ENCODE peak calls at places on chromosomes 13 and 19, in ten cellular contexts. X, W, Y, E, D, K, T, O, U and Z are unnamed samples.

GRCh38 chr19:42324655-42325307 is 654 bp upstream of the MEGF8 start:
- DNase-seq in Y (no peak), T (no peak), U (peak; percentile 36), K (no peak), X (no peak), E (no peak), W (peak; percentile 49), O (no peak), D (no peak), Z (peak; percentile 65)

GRCh38 chr13:104683789-104684188 is 1617.6 kb upstream of the SLC10A2 start:
- DNase-seq in O (no peak), U (no peak), E (peak; percentile 2), W (no peak), Y (peak; percentile 55), X (no peak), K (no peak), D (no peak), T (no peak), Z (no peak)

GRCh38 chr19:48746738-48747575 is at the start of gene IZUMO1:
- DNase-seq in Y (peak; percentile 82), O (peak; percentile 86), T (peak; percentile 99), U (peak; percentile 91), K (peak; percentile 70), X (peak; percentile 88), W (peak; percentile 88), E (peak; percentile 92), D (peak; percentile 83), Z (peak; percentile 72)

GRCh38 chr13:59750860-59751259 is 412.9 kb downstream of the DIAPH3 start:
- DNase-seq in X (peak; percentile 37), O (peak; percentile 50), E (peak; percentile 82), U (peak; percentile 49), Y (peak; percentile 63), T (no peak), K (no peak), W (peak; percentile 59), D (peak; percentile 65), Z (no peak)

GRCh38 chr13:46633416-46633815 is 80.4 kb downstream of the LRCH1 start:
- DNase-seq in X (peak; percentile 77), E (peak; percentile 82), Y (no peak), K (no peak), W (no peak), O (no peak), D (peak; percentile 75), T (no peak), U (no peak), Z (no peak)

GRCh38 chr13:42066542-42066941 is 18.1 kb downstream of the DGKH start:
- DNase-seq in Y (no peak), O (no peak), E (peak; percentile 86), W (no peak), T (no peak), X (peak; percentile 93), D (peak; percentile 80), K (no peak), U (no peak), Z (no peak)

GRCh38 chr13:111911141-111911720 is 155.7 kb upstream of the SOX1 start:
- DNase-seq in E (no peak), T (no peak), W (no peak), Y (no peak), X (no peak), U (no peak), O (peak; percentile 25), K (no peak), D (no peak), Z (no peak)

GRCh38 chr13:98892821-98893220 is 85.0 kb downstream of the DOCK9 start:
- DNase-seq in D (no peak), K (no peak), O (no peak), X (no peak), W (no peak), E (no peak), T (no peak), U (no peak), Y (no peak), Z (no peak)

GRCh38 chr13:63304497-63304896 is 1888.8 kb upstream of the PCDH20 start:
- DNase-seq in D (no peak), E (no peak), O (no peak), U (no peak), W (no peak), T (no peak), Y (no peak), X (no peak), K (no peak), Z (no peak)

GRCh38 chr13:23928985-23929384 is 31.7 kb upstream of the C1QTNF9B start:
- DNase-seq in T (peak; percentile 15), D (peak; percentile 67), O (no peak), Y (no peak), E (peak; percentile 79), K (no peak), W (no peak), U (no peak), X (peak; percentile 89), Z (no peak)

GRCh38 chr19:44777715-44778347 is at the start of gene CBLC:
- DNase-seq in T (no peak), Y (peak; percentile 61), K (peak; percentile 97), U (peak; percentile 96), X (no peak), O (peak; percentile 70), W (peak; percentile 71), D (no peak), E (no peak), Z (peak; percentile 91)

GRCh38 chr13:88622362-88622973 is 951.3 kb downstream of the SLITRK5 start:
- DNase-seq in K (no peak), Y (no peak), U (no peak), E (no peak), D (no peak), O (no peak), T (no peak), W (no peak), X (no peak), Z (no peak)

GRCh38 chr13:60158321-60158801 is 5.4 kb downstream of the DIAPH3 start:
- DNase-seq in T (no peak), X (no peak), W (no peak), Y (no peak), U (no peak), K (no peak), D (no peak), E (no peak), O (no peak), Z (no peak)

GRCh38 chr19:18773682-18774081 is 17.4 kb downstream of the COMP start:
- DNase-seq in O (no peak), U (no peak), T (no peak), D (no peak), K (no peak), Y (no peak), X (no peak), E (no peak), W (no peak), Z (no peak)

GRCh38 chr13:113884821-113885220 is 20.9 kb upstream of the GAS6 start:
- DNase-seq in E (no peak), O (no peak), D (no peak), U (no peak), T (no peak), X (no peak), Y (no peak), K (no peak), W (no peak), Z (no peak)

GRCh38 chr19:46601318-46602224 is at the start of gene CALM3:
- DNase-seq in O (peak; percentile 39), Y (no peak), X (no peak), U (no peak), K (no peak), E (no peak), W (peak; percentile 45), D (no peak), T (no peak), Z (peak; percentile 63)

GRCh38 chr19:30226464-30227070 is 145.6 kb upstream of the ZNF536 start:
- DNase-seq in D (no peak), T (peak; percentile 40), U (peak; percentile 29), K (no peak), E (no peak), X (no peak), Y (no peak), O (no peak), W (peak; percentile 42), Z (peak; percentile 19)

GRCh38 chr13:33466262-33466661 is 180.7 kb upstream of the STARD13 start:
- DNase-seq in Y (no peak), X (no peak), K (no peak), U (no peak), E (no peak), T (no peak), O (no peak), D (no peak), W (no peak), Z (no peak)
- TF ChIP-seq CTCF in Y (peak; percentile 12), X (peak; percentile 4), K (no peak), U (no peak), E (peak; percentile 17), T (no peak), O (no peak), D (no peak), W (no peak), Z (no peak)

DNA sequence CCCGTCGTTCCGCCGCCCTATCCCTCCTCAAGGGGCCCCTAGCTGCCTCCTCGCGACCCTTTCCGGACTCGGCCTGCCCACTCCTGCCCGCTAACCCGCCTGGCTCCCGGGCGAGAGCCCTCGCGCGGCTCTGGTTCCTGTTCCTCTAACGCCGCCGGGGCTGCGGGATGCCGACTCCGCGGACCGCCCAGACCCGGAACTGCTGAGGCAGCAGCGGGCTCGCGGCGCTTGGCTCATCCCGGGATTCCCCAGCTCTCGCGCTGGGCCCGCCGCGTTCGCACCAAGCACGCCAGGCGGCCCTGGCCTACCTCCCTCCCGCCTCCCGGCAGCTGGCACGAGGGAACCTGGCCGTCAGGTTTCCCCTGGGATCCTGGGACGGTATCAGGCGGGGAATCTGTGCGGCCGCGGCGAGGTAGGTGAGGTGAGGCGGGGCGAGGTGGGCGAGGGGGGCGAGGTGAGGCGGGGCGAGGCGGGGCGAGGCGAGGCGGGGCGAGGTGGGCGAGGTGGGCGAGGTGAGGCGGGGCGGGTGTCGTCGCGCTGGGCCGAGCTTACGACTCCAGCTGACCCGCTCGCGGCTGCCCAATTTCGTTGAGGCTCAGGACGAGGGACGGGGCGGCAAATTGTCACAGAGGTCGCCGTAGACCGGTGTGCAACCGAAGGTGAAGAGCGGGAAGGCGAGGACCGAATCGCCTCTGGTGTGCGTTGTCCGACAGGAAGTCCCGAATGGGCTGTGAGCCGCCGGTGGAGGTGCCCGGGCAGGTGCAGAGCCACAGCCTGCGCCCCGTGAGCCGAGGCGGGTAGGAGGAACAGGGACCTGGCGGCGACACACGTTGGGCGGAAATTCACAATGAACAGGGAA is at the start of the genes CCDC122 and LACC1:
- DNase-seq in O (peak; percentile 82), D (peak; percentile 85), T (peak; percentile 66), W (peak; percentile 78), Y (peak; percentile 82), E (peak; percentile 79), U (peak; percentile 80), K (peak; percentile 74), X (peak; percentile 74), Z (peak; percentile 93)
- TF ChIP-seq CTCF in O (no peak), D (no peak), T (no peak), W (no peak), Y (no peak), E (no peak), U (no peak), K (no peak), X (no peak), Z (no peak)

GRCh38 chr19:40165362-40165937 is 25.8 kb upstream of the MAP3K10 start:
- DNase-seq in T (no peak), W (peak; percentile 73), X (peak; percentile 40), E (peak; percentile 4), U (peak; percentile 90), Y (peak; percentile 56), D (no peak), O (no peak), K (peak; percentile 40), Z (peak; percentile 68)
- TF ChIP-seq CTCF in T (peak; percentile 61), W (peak; percentile 61), X (peak; percentile 81), E (peak; percentile 74), U (peak; percentile 79), Y (peak; percentile 82), D (peak; percentile 79), O (peak; percentile 24), K (peak; percentile 61), Z (peak; percentile 29)

GRCh38 chr19:14516048-14516534 is 2.1 kb downstream of the DNAJB1 start:
- DNase-seq in K (no peak), U (no peak), X (no peak), T (no peak), W (no peak), O (no peak), D (no peak), Y (no peak), E (no peak), Z (peak; percentile 70)
- TF ChIP-seq CTCF in K (peak; percentile 55), U (no peak), X (no peak), T (no peak), W (no peak), O (no peak), D (no peak), Y (no peak), E (no peak), Z (no peak)